ENCODE peak calls at places on chromosomes 11 and 22, in nine cellular contexts. T is MCF 10A, U is astrocyte of the cerebellum, W is lower lobe of right lung, L is fibroblast of pulmonary artery, Y is fibroblast of mammary gland, H is left ventricle myocardium inferior, Z is HFF-Myc, J is endodermal cell. G is an unnamed sample.

GRCh38 chr11:132866783-132867545 is 665.3 kb downstream of the OPCML start:
- DNase-seq in T (peak; percentile 30), U (peak; percentile 34), W (no peak), L (no peak), Y (no peak), H (no peak), Z (no peak), J (no peak), G (no peak)

GRCh38 chr22:46613606-46613997 is 6.6 kb upstream of the GRAMD4 start:
- DNase-seq in T (no peak), U (no peak), W (peak; percentile 49), L (no peak), Y (peak; percentile 19), H (no peak), Z (no peak), J (peak; percentile 61), G (no peak)

GRCh38 chr22:19717181-19717580 is 2.9 kb downstream of the SEPTIN5 start:
- DNase-seq in T (no peak), U (no peak), W (no peak), L (no peak), Y (no peak), H (no peak), Z (no peak), J (no peak), G (peak; percentile 19)

GRCh38 chr11:65615950-65616574 is 486 bp downstream of the PCNX3 start:
- DNase-seq in T (no peak), U (no peak), W (no peak), L (no peak), Y (no peak), H (peak; percentile 58), Z (no peak), J (no peak), G (peak; percentile 79)

GRCh38 chr22:17549655-17550054 is 13.6 kb upstream of the SLC25A18 start:
- DNase-seq in T (no peak), U (no peak), W (no peak), L (no peak), Y (no peak), H (no peak), Z (no peak), J (no peak), G (no peak)

GRCh38 chr11:47854667-47855066 is 6.5 kb upstream of the NUP160 start:
- DNase-seq in T (no peak), U (no peak), W (no peak), L (no peak), Y (no peak), H (no peak), Z (no peak), J (no peak), G (no peak)

GRCh38 chr11:24453129-24453723 is 43.6 kb upstream of the LUZP2 start:
- DNase-seq in T (no peak), U (peak; percentile 2), W (no peak), L (peak; percentile 2), Y (no peak), H (no peak), Z (no peak), J (no peak), G (no peak)

GRCh38 chr22:27310966-27311665 is 490.4 kb downstream of the MN1 start:
- DNase-seq in T (no peak), U (no peak), W (no peak), L (no peak), Y (no peak), H (no peak), Z (no peak), J (peak; percentile 88), G (peak; percentile 49)

GRCh38 chr11:112465433-112466024 is 204.9 kb upstream of the PLET1 start:
- DNase-seq in T (no peak), U (no peak), W (no peak), L (no peak), Y (no peak), H (no peak), Z (no peak), J (no peak), G (no peak)

GRCh38 chr11:27390959-27391326 is 27.9 kb upstream of the CCDC34 start:
- DNase-seq in T (no peak), U (peak; percentile 52), W (no peak), L (peak; percentile 68), Y (no peak), H (no peak), Z (no peak), J (no peak), G (no peak)

GRCh38 chr11:79906189-79906588 is 465.4 kb upstream of the TENM4 start:
- DNase-seq in T (no peak), U (no peak), W (no peak), L (no peak), Y (no peak), H (no peak), Z (no peak), J (no peak), G (no peak)

GRCh38 chr11:124123587-124123986 is 8.3 kb downstream of the VWA5A start:
- DNase-seq in T (no peak), U (no peak), W (no peak), L (no peak), Y (no peak), H (no peak), Z (no peak), J (peak; percentile 57), G (no peak)

GRCh38 chr11:1224491-1225385 is 1.9 kb downstream of the MUC5B start:
- DNase-seq in T (no peak), U (no peak), W (peak; percentile 27), L (no peak), Y (no peak), H (no peak), Z (no peak), J (peak; percentile 84), G (peak; percentile 58)

GRCh38 chr11:42407379-42407778 is 904.4 kb upstream of the API5 start:
- DNase-seq in T (no peak), U (no peak), W (no peak), L (peak; percentile 57), Y (no peak), H (no peak), Z (no peak), J (peak; percentile 96), G (peak; percentile 71)

GRCh38 chr11:12995211-12995610 is 13.9 kb upstream of the RASSF10 start:
- DNase-seq in T (no peak), U (peak; percentile 59), W (no peak), L (peak; percentile 85), Y (peak; percentile 45), H (no peak), Z (no peak), J (no peak), G (no peak)

GRCh38 chr22:47201996-47202818 is 439.8 kb downstream of the TBC1D22A start:
- DNase-seq in T (no peak), U (no peak), W (no peak), L (no peak), Y (no peak), H (no peak), Z (no peak), J (peak; percentile 17), G (no peak)

GRCh38 chr22:43262990-43263644 is 76.2 kb upstream of the TTLL12 start:
- DNase-seq in T (no peak), U (no peak), W (no peak), L (peak; percentile 44), Y (no peak), H (peak; percentile 27), Z (no peak), J (no peak), G (peak; percentile 78)

GRCh38 chr22:47811971-47812370 is 1049.5 kb downstream of the TBC1D22A start:
- DNase-seq in T (no peak), U (no peak), W (no peak), L (no peak), Y (no peak), H (no peak), Z (no peak), J (peak; percentile 15), G (no peak)

GRCh38 chr11:73242291-73243092 is 24.4 kb downstream of the P2RY2 start:
- DNase-seq in T (peak; percentile 70), U (peak; percentile 38), W (peak; percentile 77), L (peak; percentile 73), Y (peak; percentile 60), H (peak; percentile 74), Z (peak; percentile 60), J (peak; percentile 97), G (peak; percentile 90)
- TF ChIP-seq CTCF in T (peak; percentile 98), U (peak; percentile 96), W (peak; percentile 88), L (peak; percentile 84), Y (peak; percentile 84), H (peak; percentile 90), Z (peak; percentile 97), J (peak; percentile 94), G (peak; percentile 93)

DNA sequence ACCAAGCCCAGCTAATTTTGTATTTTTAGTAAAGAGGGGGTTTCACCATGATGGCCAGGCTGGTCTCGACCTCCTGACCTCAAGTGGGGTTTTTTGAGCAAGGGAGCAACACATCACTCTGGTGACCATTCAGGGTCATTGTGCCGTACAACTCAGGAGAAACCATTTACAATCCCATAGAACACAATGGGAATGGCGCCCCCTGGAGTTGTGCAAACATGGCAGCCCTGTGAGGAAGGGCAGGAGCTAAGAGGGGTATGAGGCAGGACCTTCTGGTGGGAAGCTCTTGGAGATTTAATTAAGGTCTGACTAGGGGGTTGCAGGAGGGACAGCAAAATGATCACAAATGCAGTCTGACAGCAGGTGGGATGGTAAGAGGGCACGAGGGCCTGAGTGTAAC is 9.2 kb upstream of the CSF2RB start:
- DNase-seq in T (no peak), U (no peak), W (no peak), L (no peak), Y (no peak), H (no peak), Z (no peak), J (no peak), G (no peak)
- TF ChIP-seq CTCF in T (peak; percentile 18), U (no peak), W (no peak), L (no peak), Y (no peak), H (no peak), Z (peak; percentile 20), J (peak; percentile 57), G (no peak)

GRCh38 chr22:35155403-35156025 is 89.6 kb downstream of the ISX start:
- DNase-seq in T (no peak), U (no peak), W (no peak), L (no peak), Y (peak; percentile 7), H (no peak), Z (no peak), J (peak; percentile 67), G (no peak)
- TF ChIP-seq CTCF in T (no peak), U (no peak), W (no peak), L (no peak), Y (peak; percentile 14), H (no peak), Z (no peak), J (peak; percentile 56), G (no peak)

DNA sequence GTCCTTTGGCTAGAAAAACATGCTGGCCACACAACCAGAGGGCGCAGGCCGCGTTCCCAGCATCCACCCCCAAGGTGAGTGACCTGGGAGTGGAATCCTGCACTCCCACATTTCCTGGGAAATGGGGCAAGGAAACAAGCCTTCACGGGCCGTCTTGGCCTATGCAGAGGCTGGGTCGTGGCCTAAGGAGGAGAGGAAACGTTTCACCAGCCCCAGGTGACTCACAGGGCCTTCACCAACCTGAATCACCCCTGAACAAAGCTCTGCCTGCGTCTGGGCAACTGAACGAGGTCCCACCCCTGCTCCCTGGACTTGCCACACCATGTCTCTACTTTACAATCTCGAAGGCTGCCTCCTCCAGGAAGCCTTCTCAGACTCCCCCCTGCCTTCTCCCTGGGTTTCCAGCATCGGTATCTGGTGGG is 13.2 kb downstream of the MYH9 start:
- DNase-seq in T (peak; percentile 98), U (no peak), W (no peak), L (peak; percentile 79), Y (peak; percentile 84), H (no peak), Z (no peak), J (peak; percentile 55), G (no peak)
- TF ChIP-seq CTCF in T (no peak), U (no peak), W (no peak), L (no peak), Y (no peak), H (no peak), Z (no peak), J (no peak), G (no peak)